ENCODE peak calls at places on chromosomes 5 and 9, in seven cellular contexts. One of them, this sample, is unnamed.

GRCh38 chr9:5622019-5622418 is 6.9 kb upstream of the RIC1 start:
- DNase-seq in GM12878: no peak
- DNase-seq in HepG2: no peak
- DNase-seq in MM.1S: no peak
- DNase-seq in HCT116: no peak
- DNase-seq in PC-3: peak; percentile 85
- DNase-seq in fibroblast of lung: peak; percentile 90
- DNase-seq in this sample: peak; percentile 73

GRCh38 chr9:93824386-93825294 is 130.5 kb downstream of the BARX1 start:
- DNase-seq in GM12878: no peak
- DNase-seq in HepG2: no peak
- DNase-seq in MM.1S: no peak
- DNase-seq in HCT116: no peak
- DNase-seq in PC-3: no peak
- DNase-seq in fibroblast of lung: no peak
- DNase-seq in this sample: no peak

GRCh38 chr5:55418994-55419991 is 111.5 kb downstream of the MTREX start:
- DNase-seq in GM12878: no peak
- DNase-seq in HepG2: peak; percentile 67
- DNase-seq in MM.1S: peak; percentile 44
- DNase-seq in HCT116: no peak
- DNase-seq in PC-3: no peak
- DNase-seq in fibroblast of lung: peak; percentile 44
- DNase-seq in this sample: no peak

GRCh38 chr5:82168294-82168693 is 109.9 kb downstream of the RPS23 start:
- DNase-seq in GM12878: no peak
- DNase-seq in HepG2: no peak
- DNase-seq in MM.1S: no peak
- DNase-seq in HCT116: no peak
- DNase-seq in PC-3: no peak
- DNase-seq in fibroblast of lung: peak; percentile 33
- DNase-seq in this sample: no peak

GRCh38 chr5:139708877-139709586 is 60.9 kb downstream of the CXXC5 start:
- DNase-seq in GM12878: no peak
- DNase-seq in HepG2: peak; percentile 75
- DNase-seq in MM.1S: no peak
- DNase-seq in HCT116: no peak
- DNase-seq in PC-3: no peak
- DNase-seq in fibroblast of lung: peak; percentile 61
- DNase-seq in this sample: no peak

GRCh38 chr5:124421584-124421983 is 324.9 kb downstream of the ZNF608 start:
- DNase-seq in GM12878: no peak
- DNase-seq in HepG2: no peak
- DNase-seq in MM.1S: no peak
- DNase-seq in HCT116: no peak
- DNase-seq in PC-3: no peak
- DNase-seq in fibroblast of lung: no peak
- DNase-seq in this sample: no peak

GRCh38 chr5:16886366-16886736 is 49.7 kb downstream of the MYO10 start:
- DNase-seq in GM12878: no peak
- DNase-seq in HepG2: no peak
- DNase-seq in MM.1S: no peak
- DNase-seq in HCT116: no peak
- DNase-seq in PC-3: no peak
- DNase-seq in fibroblast of lung: peak; percentile 96
- DNase-seq in this sample: no peak

GRCh38 chr5:68711311-68712200 is 382.3 kb upstream of the SLC30A5 start:
- DNase-seq in GM12878: peak; percentile 72
- DNase-seq in HepG2: no peak
- DNase-seq in MM.1S: peak; percentile 14
- DNase-seq in HCT116: no peak
- DNase-seq in PC-3: no peak
- DNase-seq in fibroblast of lung: no peak
- DNase-seq in this sample: no peak

GRCh38 chr9:68705636-68706578 is 867 bp downstream of the PIP5K1B start:
- DNase-seq in GM12878: no peak
- DNase-seq in HepG2: peak; percentile 46
- DNase-seq in MM.1S: no peak
- DNase-seq in HCT116: no peak
- DNase-seq in PC-3: no peak
- DNase-seq in fibroblast of lung: peak; percentile 11
- DNase-seq in this sample: peak; percentile 1

GRCh38 chr5:142012186-142012785 is 541 bp downstream of the GNPDA1 start:
- DNase-seq in GM12878: no peak
- DNase-seq in HepG2: peak; percentile 9
- DNase-seq in MM.1S: peak; percentile 80
- DNase-seq in HCT116: peak; percentile 48
- DNase-seq in PC-3: peak; percentile 44
- DNase-seq in fibroblast of lung: peak; percentile 47
- DNase-seq in this sample: peak; percentile 27

GRCh38 chr9:477146-477545 is 262.5 kb downstream of the DOCK8 start:
- DNase-seq in GM12878: no peak
- DNase-seq in HepG2: no peak
- DNase-seq in MM.1S: no peak
- DNase-seq in HCT116: no peak
- DNase-seq in PC-3: peak; percentile 45
- DNase-seq in fibroblast of lung: no peak
- DNase-seq in this sample: no peak

GRCh38 chr5:103031607-103032006 is 88.3 kb downstream of the GIN1 start:
- DNase-seq in GM12878: no peak
- DNase-seq in HepG2: no peak
- DNase-seq in MM.1S: no peak
- DNase-seq in HCT116: no peak
- DNase-seq in PC-3: peak; percentile 51
- DNase-seq in fibroblast of lung: no peak
- DNase-seq in this sample: no peak

GRCh38 chr9:23621166-23621565 is 204.9 kb downstream of the ELAVL2 start:
- DNase-seq in GM12878: no peak
- DNase-seq in HepG2: no peak
- DNase-seq in MM.1S: no peak
- DNase-seq in HCT116: no peak
- DNase-seq in PC-3: peak; percentile 92
- DNase-seq in fibroblast of lung: no peak
- DNase-seq in this sample: peak; percentile 78

GRCh38 chr5:155728857-155729683 is 597.9 kb upstream of the SGCD start:
- DNase-seq in GM12878: no peak
- DNase-seq in HepG2: no peak
- DNase-seq in MM.1S: no peak
- DNase-seq in HCT116: no peak
- DNase-seq in PC-3: no peak
- DNase-seq in fibroblast of lung: peak; percentile 0
- DNase-seq in this sample: peak; percentile 13

GRCh38 chr5:142152383-142152730 is 43.8 kb downstream of the NDFIP1 start:
- DNase-seq in GM12878: no peak
- DNase-seq in HepG2: no peak
- DNase-seq in MM.1S: no peak
- DNase-seq in HCT116: peak; percentile 26
- DNase-seq in PC-3: peak; percentile 13
- DNase-seq in fibroblast of lung: peak; percentile 26
- DNase-seq in this sample: no peak

GRCh38 chr9:69155341-69156030 is 18.6 kb upstream of the TJP2 start:
- DNase-seq in GM12878: no peak
- DNase-seq in HepG2: no peak
- DNase-seq in MM.1S: no peak
- DNase-seq in HCT116: no peak
- DNase-seq in PC-3: peak; percentile 78
- DNase-seq in fibroblast of lung: no peak
- DNase-seq in this sample: peak; percentile 90

GRCh38 chr5:106399381-106399780 is 1271.4 kb downstream of the EFNA5 start:
- DNase-seq in GM12878: no peak
- DNase-seq in HepG2: no peak
- DNase-seq in MM.1S: no peak
- DNase-seq in HCT116: no peak
- DNase-seq in PC-3: peak; percentile 69
- DNase-seq in fibroblast of lung: peak; percentile 55
- DNase-seq in this sample: peak; percentile 76

GRCh38 chr9:36597412-36598178 is 24.9 kb downstream of the MELK start:
- DNase-seq in GM12878: no peak
- DNase-seq in HepG2: peak; percentile 58
- DNase-seq in MM.1S: no peak
- DNase-seq in HCT116: peak; percentile 32
- DNase-seq in PC-3: peak; percentile 47
- DNase-seq in fibroblast of lung: peak; percentile 79
- DNase-seq in this sample: peak; percentile 38
- TF ChIP-seq CTCF in GM12878: peak; percentile 50
- TF ChIP-seq CTCF in HepG2: peak; percentile 49
- TF ChIP-seq CTCF in MM.1S: peak; percentile 54
- TF ChIP-seq CTCF in HCT116: peak; percentile 72
- TF ChIP-seq CTCF in PC-3: peak; percentile 59
- TF ChIP-seq CTCF in fibroblast of lung: peak; percentile 70
- TF ChIP-seq CTCF in this sample: peak; percentile 90

GRCh38 chr9:134415026-134415425 is 88.8 kb downstream of the RXRA start:
- DNase-seq in GM12878: no peak
- DNase-seq in HepG2: no peak
- DNase-seq in MM.1S: no peak
- DNase-seq in HCT116: no peak
- DNase-seq in PC-3: no peak
- DNase-seq in fibroblast of lung: no peak
- DNase-seq in this sample: no peak

GRCh38 chr9:134411451-134412297 is 85.4 kb downstream of the RXRA start:
- DNase-seq in GM12878: no peak
- DNase-seq in HepG2: no peak
- DNase-seq in MM.1S: no peak
- DNase-seq in HCT116: no peak
- DNase-seq in PC-3: no peak
- DNase-seq in fibroblast of lung: peak; percentile 13
- DNase-seq in this sample: no peak

GRCh38 chr9:134412298-134412711 is 86.0 kb downstream of the RXRA start:
- DNase-seq in GM12878: no peak
- DNase-seq in HepG2: no peak
- DNase-seq in MM.1S: no peak
- DNase-seq in HCT116: no peak
- DNase-seq in PC-3: no peak
- DNase-seq in fibroblast of lung: no peak
- DNase-seq in this sample: peak; percentile 41

GRCh38 chr9:134413890-134414731 is 87.9 kb downstream of the RXRA start:
- DNase-seq in GM12878: no peak
- DNase-seq in HepG2: no peak
- DNase-seq in MM.1S: no peak
- DNase-seq in HCT116: peak; percentile 50
- DNase-seq in PC-3: peak; percentile 88
- DNase-seq in fibroblast of lung: peak; percentile 82
- DNase-seq in this sample: peak; percentile 84

DNA sequence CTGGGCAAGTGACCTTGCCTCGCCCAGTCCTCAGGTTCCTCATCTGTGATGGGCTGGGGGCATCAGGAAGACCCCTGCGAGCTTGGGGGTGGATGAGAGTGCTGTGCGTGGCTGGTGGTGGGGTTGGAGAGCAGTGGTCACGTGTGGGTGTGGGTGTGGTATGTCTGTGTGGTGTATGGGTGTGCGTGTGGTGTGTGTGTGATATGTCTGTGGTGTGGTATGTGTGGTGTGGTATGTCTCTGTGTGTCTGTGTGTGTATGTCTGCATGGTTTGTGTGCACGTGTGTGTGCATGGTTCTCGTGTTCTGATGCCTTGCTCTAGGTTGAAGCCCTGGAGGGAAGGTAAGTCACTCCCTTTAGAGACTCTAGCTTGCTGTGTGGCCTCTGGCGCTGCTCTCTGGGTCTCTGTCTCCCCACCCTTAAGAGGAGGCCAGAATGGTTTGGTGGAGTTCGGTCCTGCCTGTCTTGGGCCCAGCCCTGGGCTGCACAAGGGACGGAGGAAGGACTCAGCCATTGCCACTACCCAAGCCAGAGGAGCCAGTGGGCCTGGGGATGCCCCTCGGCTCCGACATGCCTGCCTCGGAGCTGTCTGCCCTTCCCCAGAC is 87.0 kb downstream of the RXRA start:
- DNase-seq in GM12878: no peak
- DNase-seq in HepG2: no peak
- DNase-seq in MM.1S: no peak
- DNase-seq in HCT116: no peak
- DNase-seq in PC-3: no peak
- DNase-seq in fibroblast of lung: no peak
- DNase-seq in this sample: no peak
- TF ChIP-seq EZH2 in GM12878: no peak
- TF ChIP-seq EZH2 in HepG2: no peak
- TF ChIP-seq EZH2 in MM.1S: no peak
- TF ChIP-seq EZH2 in HCT116: no peak
- TF ChIP-seq EZH2 in PC-3: no peak
- TF ChIP-seq EZH2 in fibroblast of lung: no peak
- TF ChIP-seq EZH2 in this sample: no peak

GRCh38 chr9:137023157-137023556 is 4.9 kb downstream of the ABCA2 start:
- DNase-seq in GM12878: no peak
- DNase-seq in HepG2: no peak
- DNase-seq in MM.1S: no peak
- DNase-seq in HCT116: no peak
- DNase-seq in PC-3: no peak
- DNase-seq in fibroblast of lung: no peak
- DNase-seq in this sample: no peak

GRCh38 chr9:137023583-137023991 is 4.5 kb downstream of the ABCA2 start:
- DNase-seq in GM12878: no peak
- DNase-seq in HepG2: no peak
- DNase-seq in MM.1S: no peak
- DNase-seq in HCT116: no peak
- DNase-seq in PC-3: no peak
- DNase-seq in fibroblast of lung: no peak
- DNase-seq in this sample: no peak

GRCh38 chr9:137021979-137022619 is 5.9 kb downstream of the ABCA2 start:
- DNase-seq in GM12878: no peak
- DNase-seq in HepG2: peak; percentile 88
- DNase-seq in MM.1S: peak; percentile 70
- DNase-seq in HCT116: peak; percentile 92
- DNase-seq in PC-3: peak; percentile 88
- DNase-seq in fibroblast of lung: peak; percentile 52
- DNase-seq in this sample: peak; percentile 73

GRCh38 chr9:137021574-137021978 is 6.5 kb downstream of the ABCA2 start:
- DNase-seq in GM12878: no peak
- DNase-seq in HepG2: peak; percentile 51
- DNase-seq in MM.1S: no peak
- DNase-seq in HCT116: no peak
- DNase-seq in PC-3: no peak
- DNase-seq in fibroblast of lung: no peak
- DNase-seq in this sample: no peak

GRCh38 chr9:137022620-137023008 is 5.4 kb downstream of the ABCA2 start:
- DNase-seq in GM12878: no peak
- DNase-seq in HepG2: no peak
- DNase-seq in MM.1S: no peak
- DNase-seq in HCT116: no peak
- DNase-seq in PC-3: no peak
- DNase-seq in fibroblast of lung: no peak
- DNase-seq in this sample: no peak
- H3K9ac ChIP-seq in GM12878: no peak overlapping the region
- H3K9ac ChIP-seq in HepG2: peak overlapping the region; percentile 11
- H3K9ac ChIP-seq in MM.1S: no peak overlapping the region
- H3K9ac ChIP-seq in HCT116: peak overlapping the region; percentile 38
- H3K9ac ChIP-seq in PC-3: no peak overlapping the region
- H3K9ac ChIP-seq in fibroblast of lung: no peak overlapping the region
- H3K9ac ChIP-seq in this sample: no peak overlapping the region

DNA sequence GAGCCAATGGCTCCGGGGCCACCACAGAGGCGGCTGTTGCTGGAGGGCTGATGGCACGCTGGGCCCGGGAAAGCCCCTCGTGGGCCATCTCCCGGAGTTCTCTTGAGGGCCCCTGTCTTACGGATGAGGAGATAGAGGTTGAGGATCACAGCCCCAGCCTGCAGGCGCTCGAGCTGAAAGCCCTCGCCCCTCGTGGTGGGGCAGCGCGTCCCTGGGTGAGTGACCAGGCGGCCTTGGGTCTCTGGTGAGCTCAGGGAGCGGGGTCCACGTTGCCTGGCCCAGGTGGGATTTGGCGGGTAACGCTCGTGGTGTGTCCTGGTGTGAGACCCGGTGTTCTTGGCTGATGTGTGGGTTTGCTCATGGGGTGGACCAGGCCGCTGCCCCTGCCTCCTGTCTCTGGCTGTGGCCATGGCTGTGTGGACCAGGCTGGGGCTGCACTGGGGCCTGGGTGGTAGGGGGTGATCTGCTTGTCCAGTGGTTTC is 38.9 kb downstream of the RXRA start:
- DNase-seq in GM12878: no peak
- DNase-seq in HepG2: no peak
- DNase-seq in MM.1S: no peak
- DNase-seq in HCT116: no peak
- DNase-seq in PC-3: no peak
- DNase-seq in fibroblast of lung: no peak
- DNase-seq in this sample: no peak
- TF ChIP-seq CTCF in GM12878: no peak
- TF ChIP-seq CTCF in HepG2: no peak
- TF ChIP-seq CTCF in MM.1S: no peak
- TF ChIP-seq CTCF in HCT116: no peak
- TF ChIP-seq CTCF in PC-3: no peak
- TF ChIP-seq CTCF in fibroblast of lung: no peak
- TF ChIP-seq CTCF in this sample: no peak

This sample was measured in mammary epithelial cell.